ENCODE peak calls at places on chromosomes 4 and X, in ten cellular contexts. One of them, this sample, is unnamed.

GRCh38 chr4:165418116-165418515 is 39.3 kb downstream of the CPE start:
- DNase-seq in AG04450: no peak
- DNase-seq in kidney: no peak
- DNase-seq in dorsolateral prefrontal cortex: no peak
- DNase-seq in IMR-90: no peak
- DNase-seq in astrocyte of the cerebellum: no peak
- DNase-seq in AG10803: no peak
- DNase-seq in BJ: no peak
- DNase-seq in left lung: no peak
- DNase-seq in OCI-LY7: no peak
- DNase-seq in this sample: no peak

GRCh38 chr4:95141376-95141775 is 383.6 kb downstream of the BMPR1B start:
- DNase-seq in left lung: no peak
- DNase-seq in kidney: no peak
- DNase-seq in BJ: no peak
- DNase-seq in AG04450: no peak
- DNase-seq in dorsolateral prefrontal cortex: no peak
- DNase-seq in astrocyte of the cerebellum: no peak
- DNase-seq in IMR-90: no peak
- DNase-seq in AG10803: peak; percentile 56
- DNase-seq in OCI-LY7: no peak
- DNase-seq in this sample: no peak

GRCh38 chr4:7988437-7988836 is 48.8 kb upstream of the AFAP1 start:
- DNase-seq in left lung: no peak
- DNase-seq in BJ: peak; percentile 79
- DNase-seq in dorsolateral prefrontal cortex: no peak
- DNase-seq in AG04450: no peak
- DNase-seq in kidney: no peak
- DNase-seq in AG10803: peak; percentile 84
- DNase-seq in astrocyte of the cerebellum: no peak
- DNase-seq in OCI-LY7: no peak
- DNase-seq in IMR-90: peak; percentile 76
- DNase-seq in this sample: no peak

GRCh38 chr4:174496631-174497442 is 25.5 kb downstream of the HPGD start:
- DNase-seq in BJ: no peak
- DNase-seq in AG10803: no peak
- DNase-seq in left lung: no peak
- DNase-seq in IMR-90: no peak
- DNase-seq in AG04450: no peak
- DNase-seq in OCI-LY7: no peak
- DNase-seq in dorsolateral prefrontal cortex: no peak
- DNase-seq in kidney: no peak
- DNase-seq in astrocyte of the cerebellum: no peak
- DNase-seq in this sample: no peak

GRCh38 chrX:49187028-49187394 is 838 bp upstream of the PRICKLE3 start:
- DNase-seq in AG04450: no peak
- DNase-seq in BJ: no peak
- DNase-seq in astrocyte of the cerebellum: no peak
- DNase-seq in kidney: no peak
- DNase-seq in OCI-LY7: no peak
- DNase-seq in left lung: no peak
- DNase-seq in dorsolateral prefrontal cortex: no peak
- DNase-seq in IMR-90: no peak
- DNase-seq in AG10803: no peak
- DNase-seq in this sample: no peak

GRCh38 chr4:4655011-4655410 is 113.2 kb upstream of the STX18 start:
- DNase-seq in IMR-90: no peak
- DNase-seq in OCI-LY7: no peak
- DNase-seq in astrocyte of the cerebellum: no peak
- DNase-seq in kidney: no peak
- DNase-seq in left lung: no peak
- DNase-seq in BJ: no peak
- DNase-seq in AG10803: no peak
- DNase-seq in AG04450: no peak
- DNase-seq in dorsolateral prefrontal cortex: no peak
- DNase-seq in this sample: no peak

GRCh38 chr4:158664806-158665205 is 6.9 kb downstream of the C4orf46 start:
- DNase-seq in dorsolateral prefrontal cortex: no peak
- DNase-seq in OCI-LY7: no peak
- DNase-seq in AG10803: no peak
- DNase-seq in kidney: no peak
- DNase-seq in AG04450: no peak
- DNase-seq in IMR-90: no peak
- DNase-seq in astrocyte of the cerebellum: no peak
- DNase-seq in left lung: peak; percentile 82
- DNase-seq in BJ: no peak
- DNase-seq in this sample: no peak

GRCh38 chr4:182736207-182736606 is 181.0 kb downstream of the DCTD start:
- DNase-seq in AG04450: no peak
- DNase-seq in OCI-LY7: no peak
- DNase-seq in AG10803: no peak
- DNase-seq in left lung: no peak
- DNase-seq in BJ: no peak
- DNase-seq in astrocyte of the cerebellum: no peak
- DNase-seq in kidney: no peak
- DNase-seq in dorsolateral prefrontal cortex: no peak
- DNase-seq in IMR-90: no peak
- DNase-seq in this sample: no peak

GRCh38 chr4:2259541-2260267 is 2.2 kb downstream of the MXD4 start:
- DNase-seq in astrocyte of the cerebellum: no peak
- DNase-seq in left lung: peak; percentile 67
- DNase-seq in AG04450: no peak
- DNase-seq in OCI-LY7: no peak
- DNase-seq in kidney: no peak
- DNase-seq in BJ: no peak
- DNase-seq in IMR-90: no peak
- DNase-seq in dorsolateral prefrontal cortex: peak; percentile 15
- DNase-seq in AG10803: no peak
- DNase-seq in this sample: no peak

GRCh38 chrX:625137-625691 is 5.4 kb upstream of the SHOX start:
- DNase-seq in IMR-90: no peak
- DNase-seq in kidney: no peak
- DNase-seq in BJ: peak; percentile 74
- DNase-seq in AG10803: peak; percentile 42
- DNase-seq in astrocyte of the cerebellum: no peak
- DNase-seq in left lung: no peak
- DNase-seq in AG04450: no peak
- DNase-seq in OCI-LY7: no peak
- DNase-seq in dorsolateral prefrontal cortex: no peak
- DNase-seq in this sample: no peak

GRCh38 chr4:118389731-118390520 is 37.1 kb upstream of the PRSS12 start:
- DNase-seq in BJ: peak; percentile 10
- DNase-seq in dorsolateral prefrontal cortex: no peak
- DNase-seq in OCI-LY7: no peak
- DNase-seq in IMR-90: peak; percentile 58
- DNase-seq in AG10803: peak; percentile 44
- DNase-seq in kidney: no peak
- DNase-seq in astrocyte of the cerebellum: no peak
- DNase-seq in AG04450: no peak
- DNase-seq in left lung: no peak
- DNase-seq in this sample: no peak

GRCh38 chr4:55512077-55512476 is 34.6 kb downstream of the CLOCK start:
- DNase-seq in kidney: no peak
- DNase-seq in dorsolateral prefrontal cortex: no peak
- DNase-seq in astrocyte of the cerebellum: no peak
- DNase-seq in OCI-LY7: no peak
- DNase-seq in left lung: no peak
- DNase-seq in AG10803: no peak
- DNase-seq in IMR-90: no peak
- DNase-seq in AG04450: no peak
- DNase-seq in BJ: no peak
- DNase-seq in this sample: no peak

GRCh38 chr4:118746251-118746919 is 61.2 kb downstream of the METTL14 start:
- DNase-seq in BJ: no peak
- DNase-seq in left lung: no peak
- DNase-seq in IMR-90: no peak
- DNase-seq in kidney: no peak
- DNase-seq in AG10803: no peak
- DNase-seq in dorsolateral prefrontal cortex: no peak
- DNase-seq in astrocyte of the cerebellum: no peak
- DNase-seq in AG04450: no peak
- DNase-seq in OCI-LY7: no peak
- DNase-seq in this sample: no peak

DNA sequence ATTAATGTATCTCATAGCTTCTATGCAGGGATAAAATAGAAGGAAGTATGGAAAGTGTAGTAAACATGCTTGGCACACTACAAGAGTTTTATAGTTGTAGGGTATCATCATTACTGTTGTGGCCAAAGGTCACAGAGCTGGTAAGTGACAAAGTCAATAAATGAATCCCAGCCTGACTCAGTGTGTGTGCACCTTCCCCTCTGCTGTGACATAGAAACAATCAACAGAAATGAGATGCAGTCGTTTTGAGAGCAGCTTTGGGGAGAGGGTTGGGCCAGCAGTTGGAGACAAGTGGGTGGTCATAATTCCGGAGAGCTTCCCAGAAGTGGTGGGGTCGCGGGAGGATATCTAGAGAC is 82.4 kb upstream of the RBPJ start:
- DNase-seq in left lung: no peak
- DNase-seq in astrocyte of the cerebellum: no peak
- DNase-seq in kidney: no peak
- DNase-seq in dorsolateral prefrontal cortex: no peak
- DNase-seq in OCI-LY7: no peak
- DNase-seq in BJ: no peak
- DNase-seq in AG04450: no peak
- DNase-seq in AG10803: no peak
- DNase-seq in IMR-90: no peak
- DNase-seq in this sample: no peak
- TF ChIP-seq CTCF in left lung: no peak
- TF ChIP-seq CTCF in astrocyte of the cerebellum: no peak
- TF ChIP-seq CTCF in kidney: no peak
- TF ChIP-seq CTCF in dorsolateral prefrontal cortex: no peak
- TF ChIP-seq CTCF in OCI-LY7: no peak
- TF ChIP-seq CTCF in BJ: no peak
- TF ChIP-seq CTCF in AG04450: no peak
- TF ChIP-seq CTCF in AG10803: no peak
- TF ChIP-seq CTCF in IMR-90: no peak
- TF ChIP-seq CTCF in this sample: no peak

GRCh38 chr4:184288451-184289178 is 70.9 kb upstream of the ENPP6 start:
- DNase-seq in OCI-LY7: peak; percentile 92
- DNase-seq in dorsolateral prefrontal cortex: no peak
- DNase-seq in AG04450: no peak
- DNase-seq in BJ: no peak
- DNase-seq in AG10803: no peak
- DNase-seq in astrocyte of the cerebellum: no peak
- DNase-seq in kidney: no peak
- DNase-seq in left lung: no peak
- DNase-seq in IMR-90: no peak
- DNase-seq in this sample: no peak
- H3K4me3 ChIP-seq in OCI-LY7: peak overlapping the region; percentile 58
- H3K4me3 ChIP-seq in dorsolateral prefrontal cortex: no peak overlapping the region
- H3K4me3 ChIP-seq in AG04450: no peak overlapping the region
- H3K4me3 ChIP-seq in BJ: no peak overlapping the region
- H3K4me3 ChIP-seq in AG10803: no peak overlapping the region
- H3K4me3 ChIP-seq in astrocyte of the cerebellum: no peak overlapping the region
- H3K4me3 ChIP-seq in kidney: no peak overlapping the region
- H3K4me3 ChIP-seq in left lung: no peak overlapping the region
- H3K4me3 ChIP-seq in IMR-90: no peak overlapping the region
- H3K4me3 ChIP-seq in this sample: no peak overlapping the region

GRCh38 chr4:176123710-176124407 is 58.2 kb downstream of the WDR17 start:
- DNase-seq in BJ: no peak
- DNase-seq in kidney: no peak
- DNase-seq in astrocyte of the cerebellum: no peak
- DNase-seq in AG10803: peak; percentile 6
- DNase-seq in OCI-LY7: peak; percentile 25
- DNase-seq in IMR-90: no peak
- DNase-seq in dorsolateral prefrontal cortex: no peak
- DNase-seq in AG04450: no peak
- DNase-seq in left lung: no peak
- DNase-seq in this sample: no peak
- TF ChIP-seq CTCF in BJ: peak; percentile 67
- TF ChIP-seq CTCF in kidney: peak; percentile 51
- TF ChIP-seq CTCF in astrocyte of the cerebellum: peak; percentile 78
- TF ChIP-seq CTCF in AG10803: peak; percentile 66
- TF ChIP-seq CTCF in OCI-LY7: peak; percentile 75
- TF ChIP-seq CTCF in IMR-90: peak; percentile 41
- TF ChIP-seq CTCF in dorsolateral prefrontal cortex: peak; percentile 61
- TF ChIP-seq CTCF in AG04450: peak; percentile 53
- TF ChIP-seq CTCF in left lung: peak; percentile 53
- TF ChIP-seq CTCF in this sample: peak; percentile 81

GRCh38 chr4:6751611-6752485 is 30.7 kb upstream of the KIAA0232 start:
- DNase-seq in kidney: no peak
- DNase-seq in left lung: no peak
- DNase-seq in BJ: no peak
- DNase-seq in AG10803: no peak
- DNase-seq in IMR-90: peak; percentile 10
- DNase-seq in astrocyte of the cerebellum: no peak
- DNase-seq in OCI-LY7: no peak
- DNase-seq in AG04450: no peak
- DNase-seq in dorsolateral prefrontal cortex: no peak
- DNase-seq in this sample: no peak
- H3K4me3 ChIP-seq in kidney: no peak overlapping the region
- H3K4me3 ChIP-seq in left lung: no peak overlapping the region
- H3K4me3 ChIP-seq in BJ: no peak overlapping the region
- H3K4me3 ChIP-seq in AG10803: no peak overlapping the region
- H3K4me3 ChIP-seq in IMR-90: no peak overlapping the region
- H3K4me3 ChIP-seq in astrocyte of the cerebellum: no peak overlapping the region
- H3K4me3 ChIP-seq in OCI-LY7: no peak overlapping the region
- H3K4me3 ChIP-seq in AG04450: no peak overlapping the region
- H3K4me3 ChIP-seq in dorsolateral prefrontal cortex: no peak overlapping the region
- H3K4me3 ChIP-seq in this sample: no peak overlapping the region